ENCODE peak calls at places on chromosome 6, in nine cellular contexts. V is AG04450; S is activated CD4-positive, alpha-beta T cell treated with anti-CD3 and anti-CD28 coated beads, Interleukin-2, amount 50 U/mL, for 1 hour; U is NCI-H2081 treated with DMSO at 0.1 percent for 48 hours; Q is stomach; Z is kidney tubule cell; H is heart right ventricle; F is substantia nigra; N is amygdala. T is an unnamed sample.

GRCh38 chr6:169723991-169724553 is at the start of gene PHF10:
- DNase-seq in Z (peak), S (peak), U (no peak), Q (peak), F (peak), N (peak), H (peak), V (no peak), T (no peak)

GRCh38 chr6:81214414-81215091 is 537.9 kb downstream of the TENT5A start:
- DNase-seq in Z (no peak), H (no peak), V (no peak), S (no peak), U (no peak), F (no peak), N (no peak), Q (no peak), T (no peak)

GRCh38 chr6:138013949-138014348 is 93.3 kb downstream of the PERP start:
- DNase-seq in N (no peak), H (no peak), S (no peak), Z (no peak), Q (no peak), V (no peak), U (no peak), F (no peak), T (no peak)

GRCh38 chr6:111743318-111743717 is 129.9 kb downstream of the FYN start:
- DNase-seq in U (no peak), S (no peak), Q (no peak), V (no peak), F (no peak), Z (no peak), N (peak), H (no peak), T (no peak)

GRCh38 chr6:21914121-21914973 is 320.8 kb downstream of the SOX4 start:
- DNase-seq in Q (peak), S (peak), U (no peak), N (no peak), V (no peak), Z (peak), F (no peak), H (peak), T (peak)

GRCh38 chr6:132961610-132962009 is 147.2 kb downstream of the RPS12 start:
- DNase-seq in H (no peak), N (no peak), V (no peak), U (no peak), Z (peak), Q (no peak), F (no peak), S (no peak), T (no peak)

GRCh38 chr6:40555092-40555491 is 32.1 kb downstream of the LRFN2 start:
- DNase-seq in H (no peak), S (no peak), U (no peak), N (no peak), Q (no peak), V (no peak), F (no peak), Z (no peak), T (no peak)

GRCh38 chr6:157193443-157193996 is 129.8 kb downstream of the TMEM242 start:
- DNase-seq in V (no peak), F (no peak), N (no peak), Z (no peak), U (no peak), H (no peak), S (no peak), Q (no peak), T (no peak)

GRCh38 chr6:132272776-132273175 is 128.5 kb downstream of the MOXD1 start:
- DNase-seq in U (no peak), N (no peak), F (no peak), S (no peak), V (no peak), Q (no peak), Z (peak), H (no peak), T (no peak)

GRCh38 chr6:135909737-135910387 is 58.4 kb downstream of the PDE7B start:
- DNase-seq in U (no peak), Q (peak), H (no peak), F (no peak), Z (peak), N (no peak), S (peak), V (no peak), T (no peak)

GRCh38 chr6:111711989-111712388 is 106.3 kb upstream of the TRAF3IP2 start:
- DNase-seq in F (no peak), N (no peak), U (no peak), Z (no peak), V (no peak), H (no peak), S (no peak), Q (no peak), T (no peak)

GRCh38 chr6:41555326-41556300 is 9.4 kb downstream of the FOXP4 start:
- DNase-seq in S (no peak), F (no peak), H (no peak), V (no peak), Q (no peak), Z (no peak), N (no peak), U (no peak), T (no peak)